ENCODE peak calls at places on chromosomes 4 and X, in nine cellular contexts. One of them, this sample, is unnamed.

GRCh38 chr4:1763550-1764080 is 29.5 kb upstream of the FGFR3 start:
- DNase-seq in OCI-LY7: peak; percentile 36
- DNase-seq in tibial nerve: no peak
- DNase-seq in cardiac muscle cell: peak; percentile 62
- DNase-seq in psoas muscle: no peak
- DNase-seq in fibroblast of lung: peak; percentile 51
- DNase-seq in upper lobe of left lung: no peak
- DNase-seq in Peyer's patch: peak; percentile 58
- DNase-seq in mammary epithelial cell: no peak
- DNase-seq in this sample: no peak

GRCh38 chr4:77028241-77028640 is 47.5 kb downstream of the CCNI start:
- DNase-seq in OCI-LY7: no peak
- DNase-seq in psoas muscle: no peak
- DNase-seq in upper lobe of left lung: no peak
- DNase-seq in cardiac muscle cell: no peak
- DNase-seq in fibroblast of lung: no peak
- DNase-seq in mammary epithelial cell: no peak
- DNase-seq in tibial nerve: no peak
- DNase-seq in Peyer's patch: no peak
- DNase-seq in this sample: no peak

GRCh38 chrX:38225093-38225492 is 4.4 kb upstream of the SRPX start:
- DNase-seq in tibial nerve: no peak
- DNase-seq in fibroblast of lung: no peak
- DNase-seq in cardiac muscle cell: no peak
- DNase-seq in Peyer's patch: no peak
- DNase-seq in mammary epithelial cell: no peak
- DNase-seq in psoas muscle: no peak
- DNase-seq in upper lobe of left lung: no peak
- DNase-seq in OCI-LY7: no peak
- DNase-seq in this sample: no peak

GRCh38 chr4:8212606-8213005 is 13.5 kb downstream of the SH3TC1 start:
- DNase-seq in upper lobe of left lung: peak; percentile 51
- DNase-seq in tibial nerve: no peak
- DNase-seq in Peyer's patch: no peak
- DNase-seq in fibroblast of lung: no peak
- DNase-seq in psoas muscle: no peak
- DNase-seq in mammary epithelial cell: no peak
- DNase-seq in OCI-LY7: no peak
- DNase-seq in cardiac muscle cell: no peak
- DNase-seq in this sample: peak; percentile 40

GRCh38 chr4:145531193-145531592 is 49.5 kb downstream of the SMAD1 start:
- DNase-seq in OCI-LY7: peak; percentile 36
- DNase-seq in fibroblast of lung: no peak
- DNase-seq in cardiac muscle cell: no peak
- DNase-seq in Peyer's patch: no peak
- DNase-seq in psoas muscle: peak; percentile 37
- DNase-seq in tibial nerve: no peak
- DNase-seq in upper lobe of left lung: no peak
- DNase-seq in mammary epithelial cell: no peak
- DNase-seq in this sample: no peak

GRCh38 chr4:119688439-119688838 is 59.8 kb upstream of the PDE5A start:
- DNase-seq in fibroblast of lung: no peak
- DNase-seq in mammary epithelial cell: no peak
- DNase-seq in Peyer's patch: no peak
- DNase-seq in cardiac muscle cell: no peak
- DNase-seq in OCI-LY7: no peak
- DNase-seq in upper lobe of left lung: no peak
- DNase-seq in tibial nerve: no peak
- DNase-seq in psoas muscle: no peak
- DNase-seq in this sample: no peak

GRCh38 chr4:175412744-175413143 is 399.3 kb downstream of the GPM6A start:
- DNase-seq in tibial nerve: no peak
- DNase-seq in psoas muscle: no peak
- DNase-seq in Peyer's patch: no peak
- DNase-seq in upper lobe of left lung: no peak
- DNase-seq in fibroblast of lung: peak; percentile 12
- DNase-seq in OCI-LY7: no peak
- DNase-seq in cardiac muscle cell: peak; percentile 24
- DNase-seq in mammary epithelial cell: peak; percentile 51
- DNase-seq in this sample: no peak

GRCh38 chr4:142516686-142517145 is 329.4 kb downstream of the INPP4B start:
- DNase-seq in mammary epithelial cell: peak; percentile 55
- DNase-seq in OCI-LY7: no peak
- DNase-seq in fibroblast of lung: peak; percentile 37
- DNase-seq in cardiac muscle cell: peak; percentile 55
- DNase-seq in psoas muscle: no peak
- DNase-seq in Peyer's patch: no peak
- DNase-seq in upper lobe of left lung: no peak
- DNase-seq in tibial nerve: no peak
- DNase-seq in this sample: no peak

GRCh38 chr4:26062221-26062620 is 148.2 kb downstream of the SMIM20 start:
- DNase-seq in psoas muscle: no peak
- DNase-seq in OCI-LY7: no peak
- DNase-seq in fibroblast of lung: peak; percentile 72
- DNase-seq in cardiac muscle cell: no peak
- DNase-seq in Peyer's patch: no peak
- DNase-seq in upper lobe of left lung: no peak
- DNase-seq in tibial nerve: no peak
- DNase-seq in mammary epithelial cell: no peak
- DNase-seq in this sample: no peak

GRCh38 chr4:2292679-2293108 is 30.8 kb upstream of the MXD4 start:
- DNase-seq in OCI-LY7: no peak
- DNase-seq in fibroblast of lung: peak; percentile 85
- DNase-seq in cardiac muscle cell: peak; percentile 34
- DNase-seq in mammary epithelial cell: no peak
- DNase-seq in Peyer's patch: no peak
- DNase-seq in upper lobe of left lung: no peak
- DNase-seq in psoas muscle: no peak
- DNase-seq in tibial nerve: no peak
- DNase-seq in this sample: no peak

GRCh38 chr4:42965326-42965725 is 72.8 kb downstream of the GRXCR1 start:
- DNase-seq in OCI-LY7: peak; percentile 10
- DNase-seq in fibroblast of lung: no peak
- DNase-seq in Peyer's patch: no peak
- DNase-seq in upper lobe of left lung: no peak
- DNase-seq in tibial nerve: no peak
- DNase-seq in mammary epithelial cell: no peak
- DNase-seq in psoas muscle: no peak
- DNase-seq in cardiac muscle cell: no peak
- DNase-seq in this sample: no peak

GRCh38 chrX:9604111-9604907 is 139.5 kb downstream of the TBL1X start:
- DNase-seq in OCI-LY7: no peak
- DNase-seq in cardiac muscle cell: peak; percentile 43
- DNase-seq in tibial nerve: peak; percentile 18
- DNase-seq in mammary epithelial cell: no peak
- DNase-seq in Peyer's patch: no peak
- DNase-seq in fibroblast of lung: no peak
- DNase-seq in upper lobe of left lung: peak; percentile 59
- DNase-seq in psoas muscle: peak; percentile 79
- DNase-seq in this sample: no peak

GRCh38 chr4:26175016-26175786 is 145.6 kb upstream of the RBPJ start:
- DNase-seq in fibroblast of lung: no peak
- DNase-seq in Peyer's patch: no peak
- DNase-seq in tibial nerve: no peak
- DNase-seq in OCI-LY7: no peak
- DNase-seq in cardiac muscle cell: no peak
- DNase-seq in psoas muscle: no peak
- DNase-seq in upper lobe of left lung: no peak
- DNase-seq in mammary epithelial cell: no peak
- DNase-seq in this sample: no peak

GRCh38 chr4:10746371-10747143 is 62.0 kb upstream of the CLNK start:
- DNase-seq in cardiac muscle cell: no peak
- DNase-seq in Peyer's patch: no peak
- DNase-seq in OCI-LY7: no peak
- DNase-seq in fibroblast of lung: peak; percentile 13
- DNase-seq in upper lobe of left lung: no peak
- DNase-seq in tibial nerve: no peak
- DNase-seq in mammary epithelial cell: peak; percentile 14
- DNase-seq in psoas muscle: no peak
- DNase-seq in this sample: no peak

GRCh38 chr4:38416450-38417014 is 247.5 kb upstream of the KLF3 start:
- DNase-seq in Peyer's patch: no peak
- DNase-seq in fibroblast of lung: no peak
- DNase-seq in mammary epithelial cell: no peak
- DNase-seq in upper lobe of left lung: no peak
- DNase-seq in tibial nerve: no peak
- DNase-seq in psoas muscle: no peak
- DNase-seq in cardiac muscle cell: no peak
- DNase-seq in OCI-LY7: no peak
- DNase-seq in this sample: no peak

GRCh38 chrX:47748576-47748975 is 88.1 kb upstream of the ZNF81 start:
- DNase-seq in psoas muscle: no peak
- DNase-seq in cardiac muscle cell: peak; percentile 68
- DNase-seq in fibroblast of lung: peak; percentile 18
- DNase-seq in upper lobe of left lung: no peak
- DNase-seq in OCI-LY7: no peak
- DNase-seq in tibial nerve: no peak
- DNase-seq in Peyer's patch: no peak
- DNase-seq in mammary epithelial cell: no peak
- DNase-seq in this sample: no peak

GRCh38 chr4:25484243-25484721 is 107.2 kb downstream of the ANAPC4 start:
- DNase-seq in upper lobe of left lung: no peak
- DNase-seq in mammary epithelial cell: peak; percentile 60
- DNase-seq in OCI-LY7: no peak
- DNase-seq in fibroblast of lung: no peak
- DNase-seq in psoas muscle: no peak
- DNase-seq in tibial nerve: no peak
- DNase-seq in Peyer's patch: no peak
- DNase-seq in cardiac muscle cell: peak; percentile 39
- DNase-seq in this sample: no peak

GRCh38 chr4:125111352-125111751 is 203.4 kb upstream of the FAT4 start:
- DNase-seq in fibroblast of lung: no peak
- DNase-seq in cardiac muscle cell: no peak
- DNase-seq in psoas muscle: no peak
- DNase-seq in tibial nerve: no peak
- DNase-seq in Peyer's patch: no peak
- DNase-seq in mammary epithelial cell: no peak
- DNase-seq in OCI-LY7: no peak
- DNase-seq in upper lobe of left lung: no peak
- DNase-seq in this sample: no peak
- TF ChIP-seq CTCF in fibroblast of lung: no peak
- TF ChIP-seq CTCF in cardiac muscle cell: no peak
- TF ChIP-seq CTCF in psoas muscle: no peak
- TF ChIP-seq CTCF in tibial nerve: no peak
- TF ChIP-seq CTCF in Peyer's patch: no peak
- TF ChIP-seq CTCF in mammary epithelial cell: no peak
- TF ChIP-seq CTCF in OCI-LY7: no peak
- TF ChIP-seq CTCF in upper lobe of left lung: no peak
- TF ChIP-seq CTCF in this sample: no peak

GRCh38 chr4:41432889-41433288 is 105.1 kb upstream of the LIMCH1 start:
- DNase-seq in fibroblast of lung: peak; percentile 62
- DNase-seq in upper lobe of left lung: no peak
- DNase-seq in psoas muscle: no peak
- DNase-seq in tibial nerve: no peak
- DNase-seq in OCI-LY7: no peak
- DNase-seq in mammary epithelial cell: peak; percentile 4
- DNase-seq in cardiac muscle cell: peak; percentile 89
- DNase-seq in Peyer's patch: no peak
- DNase-seq in this sample: no peak
- H3K4me1 ChIP-seq in fibroblast of lung: no peaks in the 10 kb centered on the region
- H3K4me1 ChIP-seq in upper lobe of left lung: peaks cover 41% of the 10 kb centered on the region
- H3K4me1 ChIP-seq in psoas muscle: peaks cover 69% of the 10 kb centered on the region
- H3K4me1 ChIP-seq in tibial nerve: no peaks in the 10 kb centered on the region
- H3K4me1 ChIP-seq in OCI-LY7: no peaks in the 10 kb centered on the region
- H3K4me1 ChIP-seq in mammary epithelial cell: no peaks in the 10 kb centered on the region
- H3K4me1 ChIP-seq in cardiac muscle cell: peaks cover 6% of the 10 kb centered on the region
- H3K4me1 ChIP-seq in Peyer's patch: no peaks in the 10 kb centered on the region
- H3K4me1 ChIP-seq in this sample: no peaks in the 10 kb centered on the region

GRCh38 chr4:180058731-180059215 is 2184.4 kb upstream of the TENM3 start:
- DNase-seq in psoas muscle: peak; percentile 35
- DNase-seq in mammary epithelial cell: peak; percentile 25
- DNase-seq in tibial nerve: no peak
- DNase-seq in Peyer's patch: peak; percentile 82
- DNase-seq in fibroblast of lung: peak; percentile 78
- DNase-seq in OCI-LY7: no peak
- DNase-seq in upper lobe of left lung: peak; percentile 89
- DNase-seq in cardiac muscle cell: peak; percentile 51
- DNase-seq in this sample: peak; percentile 71

GRCh38 chr4:180057891-180058643 is 2185.1 kb upstream of the TENM3 start:
- DNase-seq in Peyer's patch: peak; percentile 65
- DNase-seq in psoas muscle: peak; percentile 16
- DNase-seq in tibial nerve: no peak
- DNase-seq in OCI-LY7: no peak
- DNase-seq in fibroblast of lung: peak; percentile 29
- DNase-seq in mammary epithelial cell: peak; percentile 12
- DNase-seq in upper lobe of left lung: peak; percentile 86
- DNase-seq in cardiac muscle cell: peak; percentile 16
- DNase-seq in this sample: peak; percentile 32

GRCh38 chr4:180059216-180059881 is 2183.9 kb upstream of the TENM3 start:
- DNase-seq in mammary epithelial cell: no peak
- DNase-seq in tibial nerve: no peak
- DNase-seq in upper lobe of left lung: peak; percentile 74
- DNase-seq in psoas muscle: peak; percentile 13
- DNase-seq in Peyer's patch: peak; percentile 55
- DNase-seq in OCI-LY7: no peak
- DNase-seq in cardiac muscle cell: peak; percentile 1
- DNase-seq in fibroblast of lung: peak; percentile 16
- DNase-seq in this sample: peak; percentile 39

GRCh38 chr4:180060159-180060889 is 2182.9 kb upstream of the TENM3 start:
- DNase-seq in psoas muscle: no peak
- DNase-seq in tibial nerve: no peak
- DNase-seq in upper lobe of left lung: no peak
- DNase-seq in OCI-LY7: no peak
- DNase-seq in mammary epithelial cell: no peak
- DNase-seq in cardiac muscle cell: peak; percentile 1
- DNase-seq in Peyer's patch: no peak
- DNase-seq in fibroblast of lung: peak; percentile 70
- DNase-seq in this sample: peak; percentile 12

DNA sequence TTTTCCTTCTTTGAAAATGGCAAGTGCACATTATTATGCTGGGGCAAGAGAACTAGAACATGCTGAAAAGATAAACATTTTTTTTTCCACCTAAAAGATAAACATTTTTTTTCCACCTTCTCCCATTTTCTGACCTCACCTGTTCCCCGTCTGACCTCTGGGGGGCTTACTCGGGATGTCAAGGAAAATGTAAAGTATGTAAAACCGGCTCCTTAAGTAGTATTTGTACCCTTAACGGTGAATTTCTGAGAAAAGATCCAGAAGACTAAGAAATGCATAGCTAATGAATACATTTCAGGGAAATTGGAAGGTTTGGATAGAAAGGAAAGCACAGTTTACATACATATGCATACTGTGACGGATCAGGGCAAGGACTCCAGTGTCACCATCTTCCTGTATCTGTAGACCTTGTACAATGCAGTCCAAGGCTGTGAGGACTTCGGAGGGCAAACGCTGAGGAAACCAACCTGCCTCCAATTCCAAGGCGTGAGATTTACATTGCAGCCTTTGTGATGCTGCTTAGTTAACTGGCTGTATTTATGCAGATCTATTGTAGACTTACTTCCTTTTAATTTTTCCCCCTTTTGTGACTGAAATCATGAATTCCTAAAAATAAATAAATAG is 2185.9 kb upstream of the TENM3 start:
- DNase-seq in tibial nerve: no peak
- DNase-seq in OCI-LY7: no peak
- DNase-seq in Peyer's patch: no peak
- DNase-seq in upper lobe of left lung: no peak
- DNase-seq in mammary epithelial cell: no peak
- DNase-seq in psoas muscle: no peak
- DNase-seq in fibroblast of lung: peak; percentile 15
- DNase-seq in cardiac muscle cell: no peak
- DNase-seq in this sample: no peak
- TF ChIP-seq CTCF in tibial nerve: no peak
- TF ChIP-seq CTCF in OCI-LY7: peak; percentile 68
- TF ChIP-seq CTCF in Peyer's patch: no peak
- TF ChIP-seq CTCF in upper lobe of left lung: no peak
- TF ChIP-seq CTCF in mammary epithelial cell: peak; percentile 4
- TF ChIP-seq CTCF in psoas muscle: no peak
- TF ChIP-seq CTCF in fibroblast of lung: no peak
- TF ChIP-seq CTCF in cardiac muscle cell: no peak
- TF ChIP-seq CTCF in this sample: no peak

GRCh38 chr4:6775746-6776145 is 6.8 kb upstream of the KIAA0232 start:
- DNase-seq in fibroblast of lung: no peak
- DNase-seq in cardiac muscle cell: no peak
- DNase-seq in tibial nerve: no peak
- DNase-seq in psoas muscle: no peak
- DNase-seq in upper lobe of left lung: peak; percentile 14
- DNase-seq in mammary epithelial cell: no peak
- DNase-seq in Peyer's patch: no peak
- DNase-seq in OCI-LY7: no peak
- DNase-seq in this sample: no peak
- H3K4me1 ChIP-seq in fibroblast of lung: no peaks in the 10 kb centered on the region
- H3K4me1 ChIP-seq in cardiac muscle cell: peaks cover 7% of the 10 kb centered on the region
- H3K4me1 ChIP-seq in tibial nerve: peaks cover 8% of the 10 kb centered on the region
- H3K4me1 ChIP-seq in psoas muscle: peaks cover 32% of the 10 kb centered on the region
- H3K4me1 ChIP-seq in upper lobe of left lung: no peaks in the 10 kb centered on the region
- H3K4me1 ChIP-seq in mammary epithelial cell: peaks cover 29% of the 10 kb centered on the region
- H3K4me1 ChIP-seq in Peyer's patch: no peaks in the 10 kb centered on the region
- H3K4me1 ChIP-seq in OCI-LY7: no peaks in the 10 kb centered on the region
- H3K4me1 ChIP-seq in this sample: peaks cover 28% of the 10 kb centered on the region